ENCODE peak calls at places on chromosomes 5 and 9, in ten cellular contexts. M is left cardiac atrium; Q is SHP77 treated with DMSO at 0.1 percent for 48 hours; A is upper lobe of right lung; Y is cardiac muscle cell; X is PC-3; H is GM13976; I is effector memory CD4-positive, alpha-beta T cell; D is naive thymus-derived CD4-positive, alpha-beta T cell; S is stimulated activated CD8-positive, alpha-beta memory T cell treated with anti-CD3 and anti-CD28 coated beads, Interleukin-2, amount 100 ng/mL, for 1 hour. V is an unnamed sample.

GRCh38 chr5:93191426-93191825 is 389.6 kb downstream of the NR2F1-AS1 start:
- DNase-seq in D (no peak), A (no peak), M (no peak), Q (no peak), X (peak), I (no peak), H (no peak), S (no peak), Y (no peak), V (no peak)

GRCh38 chr5:157816682-157817268 is 42.2 kb downstream of the CLINT1 start:
- DNase-seq in Y (peak), A (no peak), X (peak), I (no peak), S (no peak), Q (no peak), M (no peak), D (no peak), H (peak), V (no peak)

GRCh38 chr5:60101561-60101960 is 208.0 kb upstream of the PDE4D start:
- DNase-seq in A (no peak), H (no peak), Y (no peak), D (no peak), S (no peak), Q (no peak), I (no peak), M (no peak), X (no peak), V (no peak)

GRCh38 chr9:88593537-88594185 is 58.7 kb downstream of the NXNL2 start:
- DNase-seq in D (no peak), H (peak), I (no peak), M (peak), S (peak), X (peak), Q (no peak), A (no peak), Y (peak), V (peak)

GRCh38 chr9:121772600-121773285 is 121.3 kb downstream of the DAB2IP start:
- DNase-seq in I (no peak), X (no peak), H (no peak), A (peak), Q (no peak), M (peak), S (no peak), D (no peak), Y (no peak), V (peak)

GRCh38 chr9:107895524-107896001 is 406.0 kb upstream of the KLF4 start:
- DNase-seq in I (no peak), Q (no peak), Y (peak), S (no peak), M (no peak), D (no peak), A (no peak), X (no peak), H (no peak), V (no peak)

GRCh38 chr9:5436441-5436840 is 1.3 kb downstream of the PLGRKT start:
- DNase-seq in I (no peak), Y (no peak), M (no peak), Q (no peak), D (no peak), S (no peak), H (no peak), A (no peak), X (peak), V (no peak)

GRCh38 chr5:168227001-168227400 is 64.4 kb upstream of the WWC1 start:
- DNase-seq in Q (no peak), H (no peak), Y (peak), M (peak), D (no peak), A (no peak), X (peak), S (no peak), I (no peak), V (no peak)

GRCh38 chr9:113886471-113886870 is 10.4 kb downstream of the ZNF618 start:
- DNase-seq in I (no peak), X (no peak), S (no peak), Q (no peak), A (no peak), Y (no peak), M (no peak), D (no peak), H (no peak), V (no peak)

GRCh38 chr5:132961887-132962286 is 1.5 kb downstream of the AFF4 start:
- DNase-seq in X (peak), H (no peak), S (no peak), I (no peak), Y (peak), D (no peak), A (no peak), M (no peak), Q (no peak), V (peak)

GRCh38 chr5:111072949-111073682 is 1.6 kb downstream of the TSLP start:
- DNase-seq in I (no peak), Y (peak), A (peak), D (peak), X (no peak), M (peak), H (peak), Q (no peak), S (no peak), V (peak)

GRCh38 chr9:132800038-132800648 is 77.9 kb downstream of the AK8 start:
- DNase-seq in H (peak), Q (peak), I (peak), D (peak), M (peak), Y (peak), X (peak), S (peak), A (peak), V (peak)

V was measured in thyroid gland.